ENCODE peak calls at places on chromosomes 13 and 19, in four cellular contexts. One of them, this sample, is unnamed.

GRCh38 chr19:12806242-12807131 is at the start of gene RNASEH2A:
- DNase-seq in tibial artery: peak; percentile 84
- DNase-seq in GM20000: peak; percentile 98
- DNase-seq in cardiac muscle cell: peak; percentile 95
- DNase-seq in this sample: no peak

GRCh38 chr19:14091086-14091884 is 734 bp upstream of the SAMD1 start:
- DNase-seq in GM20000: peak; percentile 97
- DNase-seq in cardiac muscle cell: peak; percentile 58
- DNase-seq in tibial artery: no peak
- DNase-seq in this sample: no peak

GRCh38 chr13:36981156-36981743 is 17.9 kb downstream of the ALG5 start:
- DNase-seq in GM20000: peak; percentile 29
- DNase-seq in tibial artery: no peak
- DNase-seq in cardiac muscle cell: peak; percentile 77
- DNase-seq in this sample: no peak

GRCh38 chr19:47475460-47475859 is 3.8 kb upstream of the SLC8A2 start:
- DNase-seq in GM20000: no peak
- DNase-seq in tibial artery: no peak
- DNase-seq in cardiac muscle cell: peak; percentile 26
- DNase-seq in this sample: no peak

GRCh38 chr13:52999093-52999696 is 29.4 kb upstream of the OLFM4 start:
- DNase-seq in tibial artery: no peak
- DNase-seq in cardiac muscle cell: no peak
- DNase-seq in GM20000: no peak
- DNase-seq in this sample: no peak

GRCh38 chr19:16363852-16364230 is 39.2 kb downstream of the KLF2 start:
- DNase-seq in cardiac muscle cell: no peak
- DNase-seq in GM20000: no peak
- DNase-seq in tibial artery: no peak
- DNase-seq in this sample: no peak

GRCh38 chr13:104408733-104409132 is 1342.5 kb upstream of the SLC10A2 start:
- DNase-seq in GM20000: no peak
- DNase-seq in tibial artery: no peak
- DNase-seq in cardiac muscle cell: peak; percentile 2
- DNase-seq in this sample: no peak

GRCh38 chr13:30234763-30235162 is 72.6 kb downstream of the KATNAL1 start:
- DNase-seq in GM20000: no peak
- DNase-seq in cardiac muscle cell: peak; percentile 27
- DNase-seq in tibial artery: no peak
- DNase-seq in this sample: no peak

GRCh38 chr13:36190771-36191170 is 23.6 kb downstream of the SOHLH2 start:
- DNase-seq in tibial artery: no peak
- DNase-seq in GM20000: no peak
- DNase-seq in cardiac muscle cell: peak; percentile 52
- DNase-seq in this sample: no peak

GRCh38 chr19:48400018-48400742 is 6.7 kb downstream of the GRIN2D start:
- DNase-seq in GM20000: peak; percentile 50
- DNase-seq in cardiac muscle cell: peak; percentile 75
- DNase-seq in tibial artery: peak; percentile 63
- DNase-seq in this sample: no peak

GRCh38 chr19:54206030-54206830 is 5.6 kb downstream of the RPS9 start:
- DNase-seq in tibial artery: no peak
- DNase-seq in GM20000: no peak
- DNase-seq in cardiac muscle cell: no peak
- DNase-seq in this sample: no peak

GRCh38 chr19:39038098-39038497 is 5.7 kb upstream of the FBXO27 start:
- DNase-seq in tibial artery: no peak
- DNase-seq in GM20000: peak; percentile 52
- DNase-seq in cardiac muscle cell: peak; percentile 61
- DNase-seq in this sample: no peak

GRCh38 chr13:108326318-108326717 is 56.8 kb downstream of the TNFSF13B start:
- DNase-seq in tibial artery: no peak
- DNase-seq in GM20000: peak; percentile 9
- DNase-seq in cardiac muscle cell: peak; percentile 2
- DNase-seq in this sample: no peak

GRCh38 chr13:105773241-105773640 is 762.2 kb downstream of the EFNB2 start:
- DNase-seq in tibial artery: no peak
- DNase-seq in GM20000: no peak
- DNase-seq in cardiac muscle cell: no peak
- DNase-seq in this sample: no peak

GRCh38 chr13:39273953-39274352 is 235.7 kb downstream of the NHLRC3 start:
- DNase-seq in GM20000: peak; percentile 9
- DNase-seq in cardiac muscle cell: peak; percentile 26
- DNase-seq in tibial artery: no peak
- DNase-seq in this sample: no peak

GRCh38 chr19:10701955-10702307 is 692 bp downstream of the QTRT1 start:
- DNase-seq in cardiac muscle cell: no peak
- DNase-seq in tibial artery: no peak
- DNase-seq in GM20000: peak; percentile 65
- DNase-seq in this sample: no peak

GRCh38 chr19:6062274-6062673 is 48.0 kb downstream of the RFX2 start:
- DNase-seq in GM20000: no peak
- DNase-seq in tibial artery: peak; percentile 74
- DNase-seq in cardiac muscle cell: peak; percentile 45
- DNase-seq in this sample: peak; percentile 28

GRCh38 chr13:29479716-29480492 is 115.6 kb downstream of the SLC7A1 start:
- DNase-seq in GM20000: no peak
- DNase-seq in tibial artery: no peak
- DNase-seq in cardiac muscle cell: peak; percentile 15
- DNase-seq in this sample: no peak

GRCh38 chr19:1379961-1380489 is 3.7 kb upstream of the NDUFS7 start:
- DNase-seq in tibial artery: no peak
- DNase-seq in GM20000: no peak
- DNase-seq in cardiac muscle cell: no peak
- DNase-seq in this sample: no peak

DNA sequence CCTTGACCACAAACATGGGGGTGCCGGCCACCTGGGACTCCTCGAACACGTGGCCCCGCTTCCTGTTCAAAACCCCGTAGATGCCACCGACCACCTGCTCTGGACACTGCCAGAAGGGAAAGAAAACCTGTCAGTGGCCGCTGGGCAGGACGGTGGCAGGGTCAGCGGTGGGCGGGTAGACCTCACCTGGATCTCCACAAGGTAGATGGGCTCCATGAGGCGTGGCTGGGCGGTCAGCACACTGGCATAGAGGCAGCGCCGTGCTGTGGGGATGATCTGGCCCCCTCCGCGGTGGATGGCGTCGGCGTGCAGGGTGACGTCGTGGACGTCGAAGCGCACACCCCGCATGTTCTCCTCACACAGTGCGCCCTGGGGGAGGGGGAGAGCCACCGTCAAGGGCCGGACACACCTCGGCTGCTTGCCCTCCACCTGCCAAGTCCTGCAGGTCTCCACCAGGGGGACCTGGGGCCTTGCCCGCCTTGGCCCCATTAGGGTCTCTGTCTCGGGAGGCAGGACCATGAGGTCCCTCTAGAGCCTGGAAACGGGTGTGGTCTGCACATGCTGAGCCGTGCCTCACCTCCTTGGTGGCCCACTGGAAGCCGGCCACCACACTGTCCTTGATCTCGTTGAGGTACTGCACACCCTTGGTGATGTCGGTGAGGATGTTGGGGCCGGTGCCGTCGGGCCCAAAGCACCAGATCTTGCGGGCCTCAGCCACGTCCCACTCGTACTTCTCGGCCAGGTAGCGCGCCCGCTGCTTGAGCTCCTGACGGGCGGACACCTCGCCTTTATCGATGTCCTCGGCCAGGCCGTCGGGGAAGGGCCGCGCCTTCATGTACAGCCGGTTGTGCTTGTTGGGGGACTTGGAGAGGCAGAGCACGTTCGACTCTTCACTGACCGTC is 6.6 kb upstream of the DAPK3 start:
- DNase-seq in GM20000: no peak
- DNase-seq in tibial artery: no peak
- DNase-seq in cardiac muscle cell: no peak
- DNase-seq in this sample: no peak
- TF ChIP-seq CTCF in GM20000: no peak
- TF ChIP-seq CTCF in tibial artery: no peak
- TF ChIP-seq CTCF in cardiac muscle cell: no peak
- TF ChIP-seq CTCF in this sample: no peak

GRCh38 chr19:51131780-51132680 is 7.3 kb downstream of the SIGLEC9 start:
- DNase-seq in tibial artery: no peak
- DNase-seq in GM20000: peak; percentile 33
- DNase-seq in cardiac muscle cell: peak; percentile 97
- DNase-seq in this sample: no peak
- TF ChIP-seq CTCF in tibial artery: no peak
- TF ChIP-seq CTCF in GM20000: no peak
- TF ChIP-seq CTCF in cardiac muscle cell: peak; percentile 27
- TF ChIP-seq CTCF in this sample: no peak

DNA sequence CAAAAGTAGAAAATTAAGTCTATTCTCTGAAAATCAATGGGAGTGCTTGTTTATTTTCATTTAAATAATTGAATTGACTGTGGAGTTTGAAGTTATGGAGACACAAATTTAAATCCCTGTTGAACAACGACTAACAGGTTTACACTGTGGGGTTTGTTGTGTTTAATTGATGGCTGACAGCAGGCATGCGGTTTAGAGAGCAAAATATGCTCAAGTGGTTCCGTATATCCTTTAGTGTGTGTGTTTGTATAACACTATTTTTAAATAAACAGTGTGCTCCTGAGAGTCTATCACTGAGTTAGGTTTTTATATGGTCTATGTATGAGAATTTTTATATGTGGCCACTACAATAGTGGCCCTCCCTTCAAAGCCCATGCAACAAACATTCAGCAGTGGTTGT is 332.0 kb downstream of the GPC6 start:
- DNase-seq in GM20000: no peak
- DNase-seq in cardiac muscle cell: no peak
- DNase-seq in tibial artery: no peak
- DNase-seq in this sample: no peak
- TF ChIP-seq CTCF in GM20000: no peak
- TF ChIP-seq CTCF in cardiac muscle cell: no peak
- TF ChIP-seq CTCF in tibial artery: no peak
- TF ChIP-seq CTCF in this sample: no peak

DNA sequence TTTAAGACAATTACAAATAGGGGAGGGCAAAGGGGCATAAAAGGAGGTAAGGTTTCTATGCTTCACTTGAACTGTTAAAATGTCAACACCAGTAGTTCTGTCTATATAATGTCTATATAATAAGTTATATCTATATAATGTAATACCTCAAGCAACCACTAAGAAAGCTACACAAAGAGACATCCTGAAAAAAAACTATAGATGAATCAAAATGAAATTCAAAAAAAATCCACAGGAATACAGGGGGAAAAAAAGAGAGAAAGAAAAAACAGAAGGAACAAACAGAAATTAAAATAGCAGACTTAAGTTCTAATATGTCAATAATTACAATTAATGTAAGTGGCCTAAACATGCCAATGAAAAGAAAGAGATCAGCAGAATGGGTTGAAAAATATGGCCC is 186.0 kb downstream of the KCTD15 start:
- DNase-seq in tibial artery: no peak
- DNase-seq in cardiac muscle cell: no peak
- DNase-seq in GM20000: no peak
- DNase-seq in this sample: no peak
- TF ChIP-seq CTCF in tibial artery: no peak
- TF ChIP-seq CTCF in cardiac muscle cell: no peak
- TF ChIP-seq CTCF in GM20000: no peak
- TF ChIP-seq CTCF in this sample: no peak